ENCODE peak calls at places on chromosomes 5 and 9, in eight cellular contexts. One of them, this sample, is unnamed.

GRCh38 chr9:127987103-127987614 is 6.4 kb upstream of the EEIG1 start:
- DNase-seq in Peyer's patch: peak; percentile 73
- DNase-seq in body of pancreas: peak; percentile 98
- DNase-seq in sigmoid colon: no peak
- DNase-seq in GM12892: no peak
- DNase-seq in esophagus muscularis mucosa: no peak
- DNase-seq in ovary: no peak
- DNase-seq in prostate gland: no peak
- DNase-seq in this sample: no peak

GRCh38 chr5:150604010-150604409 is 36.5 kb upstream of the SYNPO start:
- DNase-seq in Peyer's patch: no peak
- DNase-seq in body of pancreas: no peak
- DNase-seq in sigmoid colon: no peak
- DNase-seq in GM12892: no peak
- DNase-seq in esophagus muscularis mucosa: no peak
- DNase-seq in ovary: no peak
- DNase-seq in prostate gland: no peak
- DNase-seq in this sample: no peak

GRCh38 chr5:42021119-42021518 is 96.0 kb downstream of the FBXO4 start:
- DNase-seq in Peyer's patch: no peak
- DNase-seq in body of pancreas: no peak
- DNase-seq in sigmoid colon: no peak
- DNase-seq in GM12892: no peak
- DNase-seq in esophagus muscularis mucosa: no peak
- DNase-seq in ovary: no peak
- DNase-seq in prostate gland: no peak
- DNase-seq in this sample: no peak

GRCh38 chr9:126693428-126693931 is 79.8 kb downstream of the LMX1B start:
- DNase-seq in Peyer's patch: no peak
- DNase-seq in body of pancreas: no peak
- DNase-seq in sigmoid colon: peak; percentile 58
- DNase-seq in GM12892: no peak
- DNase-seq in esophagus muscularis mucosa: no peak
- DNase-seq in ovary: no peak
- DNase-seq in prostate gland: no peak
- DNase-seq in this sample: no peak

GRCh38 chr9:105299190-105299854 is 54.9 kb downstream of the SLC44A1 start:
- DNase-seq in Peyer's patch: no peak
- DNase-seq in body of pancreas: no peak
- DNase-seq in sigmoid colon: no peak
- DNase-seq in GM12892: no peak
- DNase-seq in esophagus muscularis mucosa: no peak
- DNase-seq in ovary: no peak
- DNase-seq in prostate gland: no peak
- DNase-seq in this sample: no peak

GRCh38 chr9:126207256-126207655 is 119.4 kb upstream of the MVB12B start:
- DNase-seq in Peyer's patch: no peak
- DNase-seq in body of pancreas: no peak
- DNase-seq in sigmoid colon: no peak
- DNase-seq in GM12892: no peak
- DNase-seq in esophagus muscularis mucosa: peak; percentile 64
- DNase-seq in ovary: no peak
- DNase-seq in prostate gland: no peak
- DNase-seq in this sample: no peak

GRCh38 chr9:77177894-77178794 is 810 bp downstream of the VPS13A start:
- DNase-seq in Peyer's patch: peak; percentile 51
- DNase-seq in body of pancreas: peak; percentile 57
- DNase-seq in sigmoid colon: peak; percentile 76
- DNase-seq in GM12892: peak; percentile 33
- DNase-seq in esophagus muscularis mucosa: no peak
- DNase-seq in ovary: peak; percentile 37
- DNase-seq in prostate gland: peak; percentile 12
- DNase-seq in this sample: peak; percentile 32

GRCh38 chr5:65152131-65152530 is 329.6 kb downstream of the ADAMTS6 start:
- DNase-seq in Peyer's patch: no peak
- DNase-seq in body of pancreas: no peak
- DNase-seq in sigmoid colon: no peak
- DNase-seq in GM12892: no peak
- DNase-seq in esophagus muscularis mucosa: no peak
- DNase-seq in ovary: no peak
- DNase-seq in prostate gland: no peak
- DNase-seq in this sample: no peak

GRCh38 chr9:95107001-95107749 is 210.3 kb downstream of the FANCC start:
- DNase-seq in Peyer's patch: peak; percentile 25
- DNase-seq in body of pancreas: peak; percentile 77
- DNase-seq in sigmoid colon: peak; percentile 72
- DNase-seq in GM12892: no peak
- DNase-seq in esophagus muscularis mucosa: no peak
- DNase-seq in ovary: no peak
- DNase-seq in prostate gland: no peak
- DNase-seq in this sample: peak; percentile 59

GRCh38 chr5:40386293-40386692 is 293.4 kb upstream of the PTGER4 start:
- DNase-seq in Peyer's patch: no peak
- DNase-seq in body of pancreas: no peak
- DNase-seq in sigmoid colon: no peak
- DNase-seq in GM12892: no peak
- DNase-seq in esophagus muscularis mucosa: no peak
- DNase-seq in ovary: no peak
- DNase-seq in prostate gland: no peak
- DNase-seq in this sample: no peak

GRCh38 chr5:96816430-96816939 is 8.7 kb upstream of the ERAP1 start:
- DNase-seq in Peyer's patch: peak; percentile 75
- DNase-seq in body of pancreas: no peak
- DNase-seq in sigmoid colon: no peak
- DNase-seq in GM12892: no peak
- DNase-seq in esophagus muscularis mucosa: no peak
- DNase-seq in ovary: no peak
- DNase-seq in prostate gland: no peak
- DNase-seq in this sample: no peak

GRCh38 chr5:137217599-137218200 is 281.4 kb downstream of the SPOCK1 start:
- DNase-seq in Peyer's patch: no peak
- DNase-seq in body of pancreas: no peak
- DNase-seq in sigmoid colon: no peak
- DNase-seq in GM12892: no peak
- DNase-seq in esophagus muscularis mucosa: no peak
- DNase-seq in ovary: no peak
- DNase-seq in prostate gland: no peak
- DNase-seq in this sample: no peak

GRCh38 chr5:57531333-57531732 is 48.7 kb upstream of the ACTBL2 start:
- DNase-seq in Peyer's patch: no peak
- DNase-seq in body of pancreas: no peak
- DNase-seq in sigmoid colon: no peak
- DNase-seq in GM12892: no peak
- DNase-seq in esophagus muscularis mucosa: no peak
- DNase-seq in ovary: no peak
- DNase-seq in prostate gland: no peak
- DNase-seq in this sample: no peak

GRCh38 chr9:91889161-91889560 is 60.9 kb downstream of the ROR2 start:
- DNase-seq in Peyer's patch: no peak
- DNase-seq in body of pancreas: no peak
- DNase-seq in sigmoid colon: no peak
- DNase-seq in GM12892: no peak
- DNase-seq in esophagus muscularis mucosa: no peak
- DNase-seq in ovary: no peak
- DNase-seq in prostate gland: no peak
- DNase-seq in this sample: no peak

GRCh38 chr9:94097788-94098413 is 13.6 kb downstream of the PTPDC1 start:
- DNase-seq in Peyer's patch: no peak
- DNase-seq in body of pancreas: peak; percentile 16
- DNase-seq in sigmoid colon: peak; percentile 68
- DNase-seq in GM12892: no peak
- DNase-seq in esophagus muscularis mucosa: peak; percentile 60
- DNase-seq in ovary: no peak
- DNase-seq in prostate gland: no peak
- DNase-seq in this sample: peak; percentile 35

GRCh38 chr5:5340206-5340729 is 82.2 kb upstream of the ICE1 start:
- DNase-seq in Peyer's patch: peak; percentile 18
- DNase-seq in body of pancreas: peak; percentile 42
- DNase-seq in sigmoid colon: peak; percentile 84
- DNase-seq in GM12892: no peak
- DNase-seq in esophagus muscularis mucosa: no peak
- DNase-seq in ovary: peak; percentile 88
- DNase-seq in prostate gland: no peak
- DNase-seq in this sample: peak; percentile 87

GRCh38 chr9:115132648-115133047 is 14.7 kb upstream of the TNC start:
- DNase-seq in Peyer's patch: no peak
- DNase-seq in body of pancreas: no peak
- DNase-seq in sigmoid colon: peak; percentile 72
- DNase-seq in GM12892: no peak
- DNase-seq in esophagus muscularis mucosa: no peak
- DNase-seq in ovary: no peak
- DNase-seq in prostate gland: no peak
- DNase-seq in this sample: no peak

GRCh38 chr9:90141723-90142122 is 500.9 kb downstream of the DIRAS2 start:
- DNase-seq in Peyer's patch: no peak
- DNase-seq in body of pancreas: no peak
- DNase-seq in sigmoid colon: no peak
- DNase-seq in GM12892: no peak
- DNase-seq in esophagus muscularis mucosa: no peak
- DNase-seq in ovary: no peak
- DNase-seq in prostate gland: no peak
- DNase-seq in this sample: no peak

GRCh38 chr5:23494558-23494957 is 12.9 kb upstream of the PRDM9 start:
- DNase-seq in Peyer's patch: no peak
- DNase-seq in body of pancreas: no peak
- DNase-seq in sigmoid colon: no peak
- DNase-seq in GM12892: no peak
- DNase-seq in esophagus muscularis mucosa: no peak
- DNase-seq in ovary: no peak
- DNase-seq in prostate gland: no peak
- DNase-seq in this sample: no peak

GRCh38 chr9:114228034-114228808 is 72.9 kb downstream of the COL27A1 start:
- DNase-seq in Peyer's patch: no peak
- DNase-seq in body of pancreas: no peak
- DNase-seq in sigmoid colon: no peak
- DNase-seq in GM12892: no peak
- DNase-seq in esophagus muscularis mucosa: no peak
- DNase-seq in ovary: no peak
- DNase-seq in prostate gland: no peak
- DNase-seq in this sample: no peak

GRCh38 chr5:56625577-56625976 is 189.8 kb upstream of the MAP3K1 start:
- DNase-seq in Peyer's patch: no peak
- DNase-seq in body of pancreas: no peak
- DNase-seq in sigmoid colon: no peak
- DNase-seq in GM12892: no peak
- DNase-seq in esophagus muscularis mucosa: no peak
- DNase-seq in ovary: no peak
- DNase-seq in prostate gland: no peak
- DNase-seq in this sample: no peak

GRCh38 chr5:77259479-77259878 is 49.0 kb downstream of the PDE8B start:
- DNase-seq in Peyer's patch: no peak
- DNase-seq in body of pancreas: no peak
- DNase-seq in sigmoid colon: no peak
- DNase-seq in GM12892: no peak
- DNase-seq in esophagus muscularis mucosa: no peak
- DNase-seq in ovary: no peak
- DNase-seq in prostate gland: no peak
- DNase-seq in this sample: no peak

GRCh38 chr9:132042324-132042723 is 37.3 kb downstream of the MED27 start:
- DNase-seq in Peyer's patch: no peak
- DNase-seq in body of pancreas: no peak
- DNase-seq in sigmoid colon: no peak
- DNase-seq in GM12892: no peak
- DNase-seq in esophagus muscularis mucosa: no peak
- DNase-seq in ovary: no peak
- DNase-seq in prostate gland: no peak
- DNase-seq in this sample: no peak

GRCh38 chr9:37429441-37430285 is 7.2 kb downstream of the GRHPR start:
- DNase-seq in Peyer's patch: no peak
- DNase-seq in body of pancreas: no peak
- DNase-seq in sigmoid colon: peak; percentile 57
- DNase-seq in GM12892: no peak
- DNase-seq in esophagus muscularis mucosa: no peak
- DNase-seq in ovary: no peak
- DNase-seq in prostate gland: no peak
- DNase-seq in this sample: no peak
- TF ChIP-seq POLR2A in Peyer's patch: no peak
- TF ChIP-seq POLR2A in body of pancreas: no peak
- TF ChIP-seq POLR2A in sigmoid colon: no peak
- TF ChIP-seq POLR2A in GM12892: no peak
- TF ChIP-seq POLR2A in esophagus muscularis mucosa: no peak
- TF ChIP-seq POLR2A in ovary: no peak
- TF ChIP-seq POLR2A in prostate gland: no peak
- TF ChIP-seq POLR2A in this sample: no peak

GRCh38 chr5:141512390-141513020 is 23.6 kb downstream of the PCDHGC5 start:
- DNase-seq in Peyer's patch: peak; percentile 87
- DNase-seq in body of pancreas: peak; percentile 93
- DNase-seq in sigmoid colon: peak; percentile 93
- DNase-seq in GM12892: peak; percentile 73
- DNase-seq in esophagus muscularis mucosa: no peak
- DNase-seq in ovary: peak; percentile 91
- DNase-seq in prostate gland: peak; percentile 84
- DNase-seq in this sample: peak; percentile 76

GRCh38 chr5:141515141-141515540 is 26.3 kb downstream of the PCDHGC5 start:
- DNase-seq in Peyer's patch: no peak
- DNase-seq in body of pancreas: no peak
- DNase-seq in sigmoid colon: no peak
- DNase-seq in GM12892: no peak
- DNase-seq in esophagus muscularis mucosa: no peak
- DNase-seq in ovary: no peak
- DNase-seq in prostate gland: no peak
- DNase-seq in this sample: no peak

GRCh38 chr5:141513021-141513626 is 24.2 kb downstream of the PCDHGC5 start:
- DNase-seq in Peyer's patch: peak; percentile 57
- DNase-seq in body of pancreas: peak; percentile 53
- DNase-seq in sigmoid colon: no peak
- DNase-seq in GM12892: no peak
- DNase-seq in esophagus muscularis mucosa: no peak
- DNase-seq in ovary: peak; percentile 56
- DNase-seq in prostate gland: peak; percentile 33
- DNase-seq in this sample: no peak

GRCh38 chr5:141514330-141515111 is 25.6 kb downstream of the PCDHGC5 start:
- DNase-seq in Peyer's patch: no peak
- DNase-seq in body of pancreas: no peak
- DNase-seq in sigmoid colon: no peak
- DNase-seq in GM12892: no peak
- DNase-seq in esophagus muscularis mucosa: no peak
- DNase-seq in ovary: no peak
- DNase-seq in prostate gland: peak; percentile 68
- DNase-seq in this sample: no peak

GRCh38 chr5:141513627-141514329 is 24.9 kb downstream of the PCDHGC5 start:
- DNase-seq in Peyer's patch: peak; percentile 71
- DNase-seq in body of pancreas: peak; percentile 76
- DNase-seq in sigmoid colon: peak; percentile 94
- DNase-seq in GM12892: peak; percentile 49
- DNase-seq in esophagus muscularis mucosa: no peak
- DNase-seq in ovary: peak; percentile 85
- DNase-seq in prostate gland: peak; percentile 70
- DNase-seq in this sample: peak; percentile 91
- TF ChIP-seq POLR2A in Peyer's patch: no peak
- TF ChIP-seq POLR2A in body of pancreas: no peak
- TF ChIP-seq POLR2A in sigmoid colon: peak; percentile 35
- TF ChIP-seq POLR2A in GM12892: peak; percentile 31
- TF ChIP-seq POLR2A in esophagus muscularis mucosa: no peak
- TF ChIP-seq POLR2A in ovary: peak; percentile 45
- TF ChIP-seq POLR2A in prostate gland: peak; percentile 46
- TF ChIP-seq POLR2A in this sample: no peak

GRCh38 chr5:67014957-67015400 is 181.6 kb downstream of the CD180 start:
- DNase-seq in Peyer's patch: no peak
- DNase-seq in body of pancreas: no peak
- DNase-seq in sigmoid colon: no peak
- DNase-seq in GM12892: no peak
- DNase-seq in esophagus muscularis mucosa: no peak
- DNase-seq in ovary: no peak
- DNase-seq in prostate gland: peak; percentile 27
- DNase-seq in this sample: no peak
- TF ChIP-seq POLR2A in Peyer's patch: no peak
- TF ChIP-seq POLR2A in body of pancreas: no peak
- TF ChIP-seq POLR2A in sigmoid colon: no peak
- TF ChIP-seq POLR2A in GM12892: no peak
- TF ChIP-seq POLR2A in esophagus muscularis mucosa: no peak
- TF ChIP-seq POLR2A in ovary: no peak
- TF ChIP-seq POLR2A in prostate gland: no peak
- TF ChIP-seq POLR2A in this sample: no peak

GRCh38 chr5:72106922-72107873 is at the start of gene MAP1B:
- DNase-seq in Peyer's patch: no peak
- DNase-seq in body of pancreas: peak; percentile 36
- DNase-seq in sigmoid colon: peak; percentile 80
- DNase-seq in GM12892: peak; percentile 8
- DNase-seq in esophagus muscularis mucosa: no peak
- DNase-seq in ovary: peak; percentile 54
- DNase-seq in prostate gland: peak; percentile 13
- DNase-seq in this sample: peak; percentile 66
- TF ChIP-seq POLR2A in Peyer's patch: no peak
- TF ChIP-seq POLR2A in body of pancreas: no peak
- TF ChIP-seq POLR2A in sigmoid colon: no peak
- TF ChIP-seq POLR2A in GM12892: no peak
- TF ChIP-seq POLR2A in esophagus muscularis mucosa: no peak
- TF ChIP-seq POLR2A in ovary: no peak
- TF ChIP-seq POLR2A in prostate gland: no peak
- TF ChIP-seq POLR2A in this sample: peak; percentile 40